ENCODE peak calls at places on chromosomes 2 and 18, in seven cellular contexts. One of them, this sample, is unnamed.

GRCh38 chr18:35732652-35733051 is 151.1 kb downstream of the GALNT1 start:
- DNase-seq in breast epithelium: no peak
- DNase-seq in mesendoderm: no peak
- DNase-seq in CD8-positive, alpha-beta memory T cell: no peak
- DNase-seq in OCI-LY7: no peak
- DNase-seq in pancreas: no peak
- DNase-seq in WERI-Rb-1: no peak
- DNase-seq in this sample: no peak

GRCh38 chr2:1079873-1080799 is 129.5 kb downstream of the SNTG2 start:
- DNase-seq in WERI-Rb-1: no peak
- DNase-seq in pancreas: no peak
- DNase-seq in mesendoderm: no peak
- DNase-seq in breast epithelium: no peak
- DNase-seq in CD8-positive, alpha-beta memory T cell: no peak
- DNase-seq in OCI-LY7: no peak
- DNase-seq in this sample: no peak

GRCh38 chr2:120750488-120751210 is 15.0 kb downstream of the GLI2 start:
- DNase-seq in breast epithelium: no peak
- DNase-seq in OCI-LY7: no peak
- DNase-seq in CD8-positive, alpha-beta memory T cell: no peak
- DNase-seq in WERI-Rb-1: peak; percentile 1
- DNase-seq in mesendoderm: no peak
- DNase-seq in pancreas: no peak
- DNase-seq in this sample: no peak

GRCh38 chr18:78497641-78498040 is 482.0 kb upstream of the SALL3 start:
- DNase-seq in CD8-positive, alpha-beta memory T cell: no peak
- DNase-seq in WERI-Rb-1: no peak
- DNase-seq in mesendoderm: no peak
- DNase-seq in OCI-LY7: no peak
- DNase-seq in breast epithelium: no peak
- DNase-seq in pancreas: no peak
- DNase-seq in this sample: no peak

GRCh38 chr2:37688771-37689468 is 17.5 kb upstream of the CDC42EP3 start:
- DNase-seq in CD8-positive, alpha-beta memory T cell: no peak
- DNase-seq in OCI-LY7: no peak
- DNase-seq in breast epithelium: peak; percentile 50
- DNase-seq in WERI-Rb-1: no peak
- DNase-seq in mesendoderm: peak; percentile 97
- DNase-seq in pancreas: no peak
- DNase-seq in this sample: no peak

GRCh38 chr2:219099319-219099718 is 38.6 kb upstream of the IHH start:
- DNase-seq in mesendoderm: no peak
- DNase-seq in breast epithelium: no peak
- DNase-seq in OCI-LY7: no peak
- DNase-seq in pancreas: no peak
- DNase-seq in CD8-positive, alpha-beta memory T cell: no peak
- DNase-seq in WERI-Rb-1: no peak
- DNase-seq in this sample: no peak

GRCh38 chr2:8346238-8346637 is 335.6 kb upstream of the ID2 start:
- DNase-seq in breast epithelium: no peak
- DNase-seq in mesendoderm: no peak
- DNase-seq in WERI-Rb-1: no peak
- DNase-seq in OCI-LY7: no peak
- DNase-seq in CD8-positive, alpha-beta memory T cell: no peak
- DNase-seq in pancreas: no peak
- DNase-seq in this sample: no peak

GRCh38 chr2:160613466-160614153 is 120.0 kb upstream of the RBMS1 start:
- DNase-seq in CD8-positive, alpha-beta memory T cell: no peak
- DNase-seq in pancreas: no peak
- DNase-seq in breast epithelium: no peak
- DNase-seq in mesendoderm: no peak
- DNase-seq in WERI-Rb-1: no peak
- DNase-seq in OCI-LY7: no peak
- DNase-seq in this sample: no peak

GRCh38 chr2:232341061-232341738 is 37.4 kb upstream of the ALPP start:
- DNase-seq in breast epithelium: no peak
- DNase-seq in WERI-Rb-1: peak; percentile 0
- DNase-seq in OCI-LY7: no peak
- DNase-seq in CD8-positive, alpha-beta memory T cell: no peak
- DNase-seq in mesendoderm: no peak
- DNase-seq in pancreas: peak; percentile 41
- DNase-seq in this sample: no peak

GRCh38 chr2:145043399-145043834 is 523.5 kb upstream of the ZEB2 start:
- DNase-seq in pancreas: no peak
- DNase-seq in mesendoderm: peak; percentile 15
- DNase-seq in breast epithelium: no peak
- DNase-seq in OCI-LY7: peak; percentile 2
- DNase-seq in WERI-Rb-1: no peak
- DNase-seq in CD8-positive, alpha-beta memory T cell: no peak
- DNase-seq in this sample: peak; percentile 15

GRCh38 chr2:72137498-72138010 is 10.1 kb downstream of the CYP26B1 start:
- DNase-seq in WERI-Rb-1: peak; percentile 85
- DNase-seq in CD8-positive, alpha-beta memory T cell: peak; percentile 34
- DNase-seq in breast epithelium: no peak
- DNase-seq in pancreas: peak; percentile 92
- DNase-seq in OCI-LY7: peak; percentile 51
- DNase-seq in mesendoderm: peak; percentile 65
- DNase-seq in this sample: peak; percentile 85

GRCh38 chr2:197052371-197052770 is 125.9 kb upstream of the PGAP1 start:
- DNase-seq in WERI-Rb-1: no peak
- DNase-seq in pancreas: no peak
- DNase-seq in CD8-positive, alpha-beta memory T cell: no peak
- DNase-seq in mesendoderm: no peak
- DNase-seq in breast epithelium: no peak
- DNase-seq in OCI-LY7: no peak
- DNase-seq in this sample: no peak

GRCh38 chr2:96025107-96025492 is 9.6 kb downstream of the GPAT2 start:
- DNase-seq in pancreas: peak; percentile 32
- DNase-seq in WERI-Rb-1: no peak
- DNase-seq in breast epithelium: no peak
- DNase-seq in OCI-LY7: no peak
- DNase-seq in CD8-positive, alpha-beta memory T cell: no peak
- DNase-seq in mesendoderm: no peak
- DNase-seq in this sample: no peak

GRCh38 chr2:99507964-99508818 is 18.4 kb upstream of the REV1 start:
- DNase-seq in pancreas: no peak
- DNase-seq in WERI-Rb-1: no peak
- DNase-seq in OCI-LY7: no peak
- DNase-seq in breast epithelium: no peak
- DNase-seq in mesendoderm: no peak
- DNase-seq in CD8-positive, alpha-beta memory T cell: no peak
- DNase-seq in this sample: peak; percentile 41

GRCh38 chr2:113237604-113238003 is 41.1 kb downstream of the PAX8 start:
- DNase-seq in pancreas: no peak
- DNase-seq in OCI-LY7: no peak
- DNase-seq in CD8-positive, alpha-beta memory T cell: no peak
- DNase-seq in mesendoderm: peak; percentile 51
- DNase-seq in WERI-Rb-1: no peak
- DNase-seq in breast epithelium: no peak
- DNase-seq in this sample: no peak

GRCh38 chr2:8572712-8573233 is 109.1 kb upstream of the ID2 start:
- DNase-seq in CD8-positive, alpha-beta memory T cell: no peak
- DNase-seq in mesendoderm: no peak
- DNase-seq in breast epithelium: no peak
- DNase-seq in pancreas: no peak
- DNase-seq in OCI-LY7: peak; percentile 91
- DNase-seq in WERI-Rb-1: no peak
- DNase-seq in this sample: no peak

GRCh38 chr18:6294119-6294784 is 120.5 kb downstream of the L3MBTL4 start:
- DNase-seq in mesendoderm: peak; percentile 22
- DNase-seq in WERI-Rb-1: no peak
- DNase-seq in breast epithelium: no peak
- DNase-seq in OCI-LY7: no peak
- DNase-seq in pancreas: no peak
- DNase-seq in CD8-positive, alpha-beta memory T cell: no peak
- DNase-seq in this sample: no peak

GRCh38 chr2:122414911-122415310 is 659.5 kb downstream of the TSN start:
- DNase-seq in CD8-positive, alpha-beta memory T cell: no peak
- DNase-seq in WERI-Rb-1: no peak
- DNase-seq in mesendoderm: no peak
- DNase-seq in OCI-LY7: no peak
- DNase-seq in breast epithelium: no peak
- DNase-seq in pancreas: no peak
- DNase-seq in this sample: peak; percentile 42

GRCh38 chr2:163662141-163662780 is 73.5 kb downstream of the FIGN start:
- DNase-seq in breast epithelium: no peak
- DNase-seq in OCI-LY7: no peak
- DNase-seq in WERI-Rb-1: no peak
- DNase-seq in pancreas: no peak
- DNase-seq in mesendoderm: peak; percentile 49
- DNase-seq in CD8-positive, alpha-beta memory T cell: no peak
- DNase-seq in this sample: no peak

GRCh38 chr2:231300020-231300721 is 95.3 kb upstream of the B3GNT7 start:
- DNase-seq in WERI-Rb-1: no peak
- DNase-seq in CD8-positive, alpha-beta memory T cell: no peak
- DNase-seq in OCI-LY7: no peak
- DNase-seq in mesendoderm: no peak
- DNase-seq in pancreas: no peak
- DNase-seq in breast epithelium: no peak
- DNase-seq in this sample: no peak

GRCh38 chr2:218003265-218003950 is 613 bp upstream of the TNS1 start:
- DNase-seq in pancreas: no peak
- DNase-seq in CD8-positive, alpha-beta memory T cell: no peak
- DNase-seq in breast epithelium: no peak
- DNase-seq in OCI-LY7: no peak
- DNase-seq in WERI-Rb-1: no peak
- DNase-seq in mesendoderm: no peak
- DNase-seq in this sample: no peak

GRCh38 chr2:17879137-17879912 is 858 bp downstream of the KCNS3 start:
- DNase-seq in WERI-Rb-1: peak; percentile 95
- DNase-seq in mesendoderm: peak; percentile 95
- DNase-seq in breast epithelium: peak; percentile 42
- DNase-seq in OCI-LY7: no peak
- DNase-seq in CD8-positive, alpha-beta memory T cell: no peak
- DNase-seq in pancreas: peak; percentile 72
- DNase-seq in this sample: peak; percentile 80

GRCh38 chr2:210586381-210586780 is 30.0 kb downstream of the CPS1 start:
- DNase-seq in OCI-LY7: no peak
- DNase-seq in pancreas: no peak
- DNase-seq in breast epithelium: no peak
- DNase-seq in CD8-positive, alpha-beta memory T cell: no peak
- DNase-seq in mesendoderm: no peak
- DNase-seq in WERI-Rb-1: no peak
- DNase-seq in this sample: no peak

GRCh38 chr18:9757851-9758587 is 49.9 kb downstream of the RAB31 start:
- DNase-seq in mesendoderm: no peak
- DNase-seq in breast epithelium: no peak
- DNase-seq in pancreas: no peak
- DNase-seq in WERI-Rb-1: no peak
- DNase-seq in OCI-LY7: no peak
- DNase-seq in CD8-positive, alpha-beta memory T cell: no peak
- DNase-seq in this sample: peak; percentile 46

GRCh38 chr2:216504376-216504762 is 5.7 kb downstream of the RPL37A start:
- DNase-seq in breast epithelium: no peak
- DNase-seq in mesendoderm: no peak
- DNase-seq in pancreas: no peak
- DNase-seq in OCI-LY7: no peak
- DNase-seq in WERI-Rb-1: no peak
- DNase-seq in CD8-positive, alpha-beta memory T cell: no peak
- DNase-seq in this sample: no peak

GRCh38 chr18:55338955-55339662 is 248.9 kb downstream of the TCF4 start:
- DNase-seq in WERI-Rb-1: no peak
- DNase-seq in breast epithelium: no peak
- DNase-seq in pancreas: no peak
- DNase-seq in CD8-positive, alpha-beta memory T cell: no peak
- DNase-seq in mesendoderm: no peak
- DNase-seq in OCI-LY7: no peak
- DNase-seq in this sample: no peak
- H3K27ac ChIP-seq in WERI-Rb-1: no peak overlapping the region
- H3K27ac ChIP-seq in breast epithelium: peak overlapping the region; percentile 41
- H3K27ac ChIP-seq in pancreas: no peak overlapping the region
- H3K27ac ChIP-seq in CD8-positive, alpha-beta memory T cell: no peak overlapping the region
- H3K27ac ChIP-seq in mesendoderm: no peak overlapping the region
- H3K27ac ChIP-seq in OCI-LY7: no peak overlapping the region
- H3K27ac ChIP-seq in this sample: peak overlapping the region; percentile 74

GRCh38 chr2:117938611-117939010 is 75.3 kb downstream of the CCDC93 start:
- DNase-seq in mesendoderm: peak; percentile 62
- DNase-seq in breast epithelium: no peak
- DNase-seq in OCI-LY7: no peak
- DNase-seq in pancreas: no peak
- DNase-seq in WERI-Rb-1: no peak
- DNase-seq in CD8-positive, alpha-beta memory T cell: no peak
- DNase-seq in this sample: no peak

GRCh38 chr2:117933884-117934354 is 80.0 kb downstream of the CCDC93 start:
- DNase-seq in pancreas: no peak
- DNase-seq in CD8-positive, alpha-beta memory T cell: no peak
- DNase-seq in mesendoderm: peak; percentile 19
- DNase-seq in WERI-Rb-1: no peak
- DNase-seq in breast epithelium: no peak
- DNase-seq in OCI-LY7: no peak
- DNase-seq in this sample: no peak

GRCh38 chr2:117936871-117937428 is 76.9 kb downstream of the CCDC93 start:
- DNase-seq in CD8-positive, alpha-beta memory T cell: no peak
- DNase-seq in OCI-LY7: no peak
- DNase-seq in breast epithelium: no peak
- DNase-seq in WERI-Rb-1: peak; percentile 66
- DNase-seq in pancreas: no peak
- DNase-seq in mesendoderm: peak; percentile 13
- DNase-seq in this sample: no peak

GRCh38 chr2:117935436-117935835 is 78.4 kb downstream of the CCDC93 start:
- DNase-seq in CD8-positive, alpha-beta memory T cell: no peak
- DNase-seq in mesendoderm: no peak
- DNase-seq in breast epithelium: no peak
- DNase-seq in pancreas: no peak
- DNase-seq in OCI-LY7: no peak
- DNase-seq in WERI-Rb-1: peak; percentile 77
- DNase-seq in this sample: no peak

GRCh38 chr2:117935954-117936353 is 77.9 kb downstream of the CCDC93 start:
- DNase-seq in breast epithelium: no peak
- DNase-seq in WERI-Rb-1: no peak
- DNase-seq in OCI-LY7: no peak
- DNase-seq in pancreas: no peak
- DNase-seq in mesendoderm: no peak
- DNase-seq in CD8-positive, alpha-beta memory T cell: no peak
- DNase-seq in this sample: no peak
- H3K36me3 ChIP-seq in breast epithelium: peaks cover 13% of the 10 kb centered on the region
- H3K36me3 ChIP-seq in WERI-Rb-1: peaks cover 15% of the 10 kb centered on the region
- H3K36me3 ChIP-seq in OCI-LY7: peaks cover 95% of the 10 kb centered on the region
- H3K36me3 ChIP-seq in pancreas: peaks cover 3% of the 10 kb centered on the region
- H3K36me3 ChIP-seq in mesendoderm: peaks cover 2% of the 10 kb centered on the region
- H3K36me3 ChIP-seq in CD8-positive, alpha-beta memory T cell: peaks cover 78% of the 10 kb centered on the region
- H3K36me3 ChIP-seq in this sample: peaks cover 100% of the 10 kb centered on the region

GRCh38 chr2:68829764-68830163 is 41.4 kb downstream of the BMP10 start:
- DNase-seq in OCI-LY7: no peak
- DNase-seq in WERI-Rb-1: no peak
- DNase-seq in breast epithelium: no peak
- DNase-seq in pancreas: no peak
- DNase-seq in CD8-positive, alpha-beta memory T cell: no peak
- DNase-seq in mesendoderm: no peak
- DNase-seq in this sample: no peak
- H3K27ac ChIP-seq in OCI-LY7: no peak overlapping the region
- H3K27ac ChIP-seq in WERI-Rb-1: no peak overlapping the region
- H3K27ac ChIP-seq in breast epithelium: peak overlapping the region; percentile 61
- H3K27ac ChIP-seq in pancreas: no peak overlapping the region
- H3K27ac ChIP-seq in CD8-positive, alpha-beta memory T cell: peak overlapping the region; percentile 35
- H3K27ac ChIP-seq in mesendoderm: no peak overlapping the region
- H3K27ac ChIP-seq in this sample: peak overlapping the region; percentile 47

DNA sequence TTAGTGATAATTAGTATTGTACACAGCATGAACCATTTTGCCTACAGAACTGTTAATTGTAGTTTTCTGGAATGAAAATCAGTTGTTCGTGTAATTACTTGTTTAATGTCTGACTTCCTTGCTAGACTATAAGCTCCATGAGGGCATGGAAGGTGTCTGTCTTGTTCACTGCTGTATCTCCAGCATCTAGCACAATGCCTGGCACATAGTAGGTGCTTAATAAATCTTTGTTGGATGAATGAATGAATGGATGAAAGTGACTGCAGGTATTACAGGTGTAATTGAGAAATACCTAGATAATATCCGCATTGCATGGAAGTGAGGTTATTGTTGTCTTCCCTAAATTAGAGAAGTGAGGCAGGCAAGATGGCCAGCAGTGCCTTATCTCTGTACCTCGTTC is 21.8 kb downstream of the C2orf74 start:
- DNase-seq in breast epithelium: no peak
- DNase-seq in CD8-positive, alpha-beta memory T cell: no peak
- DNase-seq in OCI-LY7: no peak
- DNase-seq in WERI-Rb-1: no peak
- DNase-seq in pancreas: no peak
- DNase-seq in mesendoderm: no peak
- DNase-seq in this sample: no peak
- H3K36me3 ChIP-seq in breast epithelium: no peaks in the 10 kb centered on the region
- H3K36me3 ChIP-seq in CD8-positive, alpha-beta memory T cell: peaks cover 39% of the 10 kb centered on the region
- H3K36me3 ChIP-seq in OCI-LY7: peaks cover 94% of the 10 kb centered on the region
- H3K36me3 ChIP-seq in WERI-Rb-1: peaks cover 99% of the 10 kb centered on the region
- H3K36me3 ChIP-seq in pancreas: peaks cover 5% of the 10 kb centered on the region
- H3K36me3 ChIP-seq in mesendoderm: peaks cover 23% of the 10 kb centered on the region
- H3K36me3 ChIP-seq in this sample: peaks cover 7% of the 10 kb centered on the region